ENCODE peak calls at places on chromosomes 13 and 19, in six cellular contexts. One of them, this sample, is unnamed.

GRCh38 chr13:68988176-68988575 is 1119.5 kb upstream of the ATXN8OS start:
- DNase-seq in CD8-positive, alpha-beta T cell: no peak
- DNase-seq in H9: no peak
- DNase-seq in Calu3: no peak
- DNase-seq in GM12865: no peak
- DNase-seq in endodermal cell: no peak
- DNase-seq in this sample: no peak

GRCh38 chr19:47447470-47448359 is 24.0 kb downstream of the SLC8A2 start:
- DNase-seq in CD8-positive, alpha-beta T cell: peak; percentile 26
- DNase-seq in H9: peak; percentile 99
- DNase-seq in Calu3: peak; percentile 44
- DNase-seq in GM12865: peak; percentile 41
- DNase-seq in endodermal cell: peak; percentile 99
- DNase-seq in this sample: no peak

GRCh38 chr13:24512208-24513068 is at the start of gene PARP4:
- DNase-seq in CD8-positive, alpha-beta T cell: peak; percentile 55
- DNase-seq in H9: peak; percentile 81
- DNase-seq in Calu3: peak; percentile 80
- DNase-seq in GM12865: peak; percentile 87
- DNase-seq in endodermal cell: peak; percentile 90
- DNase-seq in this sample: peak; percentile 86

GRCh38 chr13:44865722-44866484 is 123.4 kb downstream of the NUFIP1 start:
- DNase-seq in CD8-positive, alpha-beta T cell: no peak
- DNase-seq in H9: no peak
- DNase-seq in Calu3: no peak
- DNase-seq in GM12865: no peak
- DNase-seq in endodermal cell: no peak
- DNase-seq in this sample: no peak

GRCh38 chr13:97512732-97513131 is 78.8 kb downstream of the RAP2A start:
- DNase-seq in CD8-positive, alpha-beta T cell: no peak
- DNase-seq in H9: no peak
- DNase-seq in Calu3: no peak
- DNase-seq in GM12865: no peak
- DNase-seq in endodermal cell: no peak
- DNase-seq in this sample: no peak

GRCh38 chr19:51440846-51441409 is 17.3 kb downstream of the SIGLEC8 start:
- DNase-seq in CD8-positive, alpha-beta T cell: no peak
- DNase-seq in H9: no peak
- DNase-seq in Calu3: no peak
- DNase-seq in GM12865: no peak
- DNase-seq in endodermal cell: no peak
- DNase-seq in this sample: no peak

GRCh38 chr19:41844601-41845000 is at the start of gene LYPD4:
- DNase-seq in CD8-positive, alpha-beta T cell: no peak
- DNase-seq in H9: peak; percentile 45
- DNase-seq in Calu3: no peak
- DNase-seq in GM12865: peak; percentile 7
- DNase-seq in endodermal cell: peak; percentile 68
- DNase-seq in this sample: no peak

GRCh38 chr19:10474962-10475451 is 28.1 kb downstream of the KEAP1 start:
- DNase-seq in CD8-positive, alpha-beta T cell: no peak
- DNase-seq in H9: no peak
- DNase-seq in Calu3: no peak
- DNase-seq in GM12865: no peak
- DNase-seq in endodermal cell: no peak
- DNase-seq in this sample: no peak

GRCh38 chr13:80884031-80884785 is 543.3 kb upstream of the SPRY2 start:
- DNase-seq in CD8-positive, alpha-beta T cell: no peak
- DNase-seq in H9: no peak
- DNase-seq in Calu3: no peak
- DNase-seq in GM12865: no peak
- DNase-seq in endodermal cell: no peak
- DNase-seq in this sample: no peak

GRCh38 chr19:2517881-2518601 is 42.1 kb downstream of the GADD45B start:
- DNase-seq in CD8-positive, alpha-beta T cell: no peak
- DNase-seq in H9: no peak
- DNase-seq in Calu3: no peak
- DNase-seq in GM12865: no peak
- DNase-seq in endodermal cell: no peak
- DNase-seq in this sample: no peak

GRCh38 chr13:27448308-27448707 is 2.1 kb downstream of the MTIF3 start:
- DNase-seq in CD8-positive, alpha-beta T cell: no peak
- DNase-seq in H9: no peak
- DNase-seq in Calu3: no peak
- DNase-seq in GM12865: no peak
- DNase-seq in endodermal cell: no peak
- DNase-seq in this sample: no peak

GRCh38 chr19:5038631-5039271 is 69.8 kb downstream of the KDM4B start:
- DNase-seq in CD8-positive, alpha-beta T cell: no peak
- DNase-seq in H9: peak; percentile 56
- DNase-seq in Calu3: no peak
- DNase-seq in GM12865: peak; percentile 31
- DNase-seq in endodermal cell: peak; percentile 73
- DNase-seq in this sample: peak; percentile 71

GRCh38 chr19:39405930-39406655 is 554 bp upstream of the ZFP36 start:
- DNase-seq in CD8-positive, alpha-beta T cell: peak; percentile 85
- DNase-seq in H9: peak; percentile 80
- DNase-seq in Calu3: no peak
- DNase-seq in GM12865: peak; percentile 88
- DNase-seq in endodermal cell: peak; percentile 66
- DNase-seq in this sample: peak; percentile 76

GRCh38 chr19:45901912-45902650 is at the start of gene MYPOP:
- DNase-seq in CD8-positive, alpha-beta T cell: no peak
- DNase-seq in H9: peak; percentile 33
- DNase-seq in Calu3: no peak
- DNase-seq in GM12865: no peak
- DNase-seq in endodermal cell: peak; percentile 57
- DNase-seq in this sample: peak; percentile 61

GRCh38 chr13:91072511-91072910 is 275.0 kb upstream of the MIR17HG start:
- DNase-seq in CD8-positive, alpha-beta T cell: no peak
- DNase-seq in H9: no peak
- DNase-seq in Calu3: no peak
- DNase-seq in GM12865: no peak
- DNase-seq in endodermal cell: no peak
- DNase-seq in this sample: no peak

GRCh38 chr13:91079190-91079589 is 268.3 kb upstream of the MIR17HG start:
- DNase-seq in CD8-positive, alpha-beta T cell: no peak
- DNase-seq in H9: no peak
- DNase-seq in Calu3: no peak
- DNase-seq in GM12865: no peak
- DNase-seq in endodermal cell: no peak
- DNase-seq in this sample: no peak

DNA sequence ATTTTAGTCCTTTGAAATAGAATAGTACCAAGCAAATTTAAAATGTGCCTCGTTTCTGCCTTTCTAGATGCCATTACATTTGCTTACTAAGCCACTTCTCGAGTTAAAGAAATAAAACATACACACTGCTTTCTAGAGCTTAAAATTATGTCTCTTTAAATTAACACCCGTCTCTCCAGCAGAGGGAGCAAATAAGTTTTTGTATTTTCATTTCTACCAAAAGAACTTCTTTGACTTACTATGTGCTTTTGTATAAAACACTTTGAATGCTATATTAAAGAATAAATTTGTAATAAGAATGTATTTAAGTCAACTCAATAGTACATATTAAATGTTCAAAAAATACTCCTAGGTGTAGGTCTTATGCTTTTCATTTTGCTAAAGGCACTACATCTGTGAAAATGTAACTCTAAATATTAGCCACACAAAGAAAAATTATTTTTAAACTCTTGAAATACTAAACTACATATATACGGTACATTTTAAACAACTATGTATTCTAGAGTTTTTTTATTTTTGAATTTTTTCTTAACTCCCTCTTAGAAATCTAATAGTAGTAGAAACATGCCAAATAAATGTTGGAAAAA is 269.3 kb upstream of the MIR17HG start:
- DNase-seq in CD8-positive, alpha-beta T cell: no peak
- DNase-seq in H9: no peak
- DNase-seq in Calu3: no peak
- DNase-seq in GM12865: no peak
- DNase-seq in endodermal cell: no peak
- DNase-seq in this sample: peak; percentile 12
- TF ChIP-seq CTCF in CD8-positive, alpha-beta T cell: no peak
- TF ChIP-seq CTCF in H9: peak; percentile 62
- TF ChIP-seq CTCF in Calu3: no peak
- TF ChIP-seq CTCF in GM12865: peak; percentile 6
- TF ChIP-seq CTCF in endodermal cell: peak; percentile 79
- TF ChIP-seq CTCF in this sample: peak; percentile 36

GRCh38 chr13:50911051-50911690 is 1.6 kb downstream of the RNASEH2B start:
- DNase-seq in CD8-positive, alpha-beta T cell: no peak
- DNase-seq in H9: no peak
- DNase-seq in Calu3: no peak
- DNase-seq in GM12865: peak; percentile 48
- DNase-seq in endodermal cell: no peak
- DNase-seq in this sample: peak; percentile 31

GRCh38 chr13:50908371-50908770 is 1.2 kb upstream of the RNASEH2B start:
- DNase-seq in CD8-positive, alpha-beta T cell: no peak
- DNase-seq in H9: no peak
- DNase-seq in Calu3: no peak
- DNase-seq in GM12865: no peak
- DNase-seq in endodermal cell: no peak
- DNase-seq in this sample: no peak

GRCh38 chr13:50909605-50910482 is at the start of gene RNASEH2B:
- DNase-seq in CD8-positive, alpha-beta T cell: peak; percentile 54
- DNase-seq in H9: peak; percentile 78
- DNase-seq in Calu3: peak; percentile 73
- DNase-seq in GM12865: peak; percentile 88
- DNase-seq in endodermal cell: peak; percentile 89
- DNase-seq in this sample: peak; percentile 84

GRCh38 chr13:50911937-50912624 is 2.5 kb downstream of the RNASEH2B start:
- DNase-seq in CD8-positive, alpha-beta T cell: peak; percentile 89
- DNase-seq in H9: peak; percentile 90
- DNase-seq in Calu3: peak; percentile 81
- DNase-seq in GM12865: peak; percentile 97
- DNase-seq in endodermal cell: peak; percentile 97
- DNase-seq in this sample: peak; percentile 82

GRCh38 chr13:50910483-50910805 is 853 bp downstream of the RNASEH2B start:
- DNase-seq in CD8-positive, alpha-beta T cell: no peak
- DNase-seq in H9: peak; percentile 61
- DNase-seq in Calu3: peak; percentile 22
- DNase-seq in GM12865: no peak
- DNase-seq in endodermal cell: peak; percentile 80
- DNase-seq in this sample: no peak
- TF ChIP-seq CTCF in CD8-positive, alpha-beta T cell: no peak
- TF ChIP-seq CTCF in H9: no peak
- TF ChIP-seq CTCF in Calu3: no peak
- TF ChIP-seq CTCF in GM12865: no peak
- TF ChIP-seq CTCF in endodermal cell: no peak
- TF ChIP-seq CTCF in this sample: no peak

GRCh38 chr19:33819875-33820781 is 23.5 kb downstream of the KCTD15 start:
- DNase-seq in CD8-positive, alpha-beta T cell: peak; percentile 26
- DNase-seq in H9: peak; percentile 83
- DNase-seq in Calu3: peak; percentile 87
- DNase-seq in GM12865: peak; percentile 57
- DNase-seq in endodermal cell: peak; percentile 88
- DNase-seq in this sample: peak; percentile 58
- TF ChIP-seq CTCF in CD8-positive, alpha-beta T cell: no peak
- TF ChIP-seq CTCF in H9: no peak
- TF ChIP-seq CTCF in Calu3: no peak
- TF ChIP-seq CTCF in GM12865: no peak
- TF ChIP-seq CTCF in endodermal cell: no peak
- TF ChIP-seq CTCF in this sample: no peak

DNA sequence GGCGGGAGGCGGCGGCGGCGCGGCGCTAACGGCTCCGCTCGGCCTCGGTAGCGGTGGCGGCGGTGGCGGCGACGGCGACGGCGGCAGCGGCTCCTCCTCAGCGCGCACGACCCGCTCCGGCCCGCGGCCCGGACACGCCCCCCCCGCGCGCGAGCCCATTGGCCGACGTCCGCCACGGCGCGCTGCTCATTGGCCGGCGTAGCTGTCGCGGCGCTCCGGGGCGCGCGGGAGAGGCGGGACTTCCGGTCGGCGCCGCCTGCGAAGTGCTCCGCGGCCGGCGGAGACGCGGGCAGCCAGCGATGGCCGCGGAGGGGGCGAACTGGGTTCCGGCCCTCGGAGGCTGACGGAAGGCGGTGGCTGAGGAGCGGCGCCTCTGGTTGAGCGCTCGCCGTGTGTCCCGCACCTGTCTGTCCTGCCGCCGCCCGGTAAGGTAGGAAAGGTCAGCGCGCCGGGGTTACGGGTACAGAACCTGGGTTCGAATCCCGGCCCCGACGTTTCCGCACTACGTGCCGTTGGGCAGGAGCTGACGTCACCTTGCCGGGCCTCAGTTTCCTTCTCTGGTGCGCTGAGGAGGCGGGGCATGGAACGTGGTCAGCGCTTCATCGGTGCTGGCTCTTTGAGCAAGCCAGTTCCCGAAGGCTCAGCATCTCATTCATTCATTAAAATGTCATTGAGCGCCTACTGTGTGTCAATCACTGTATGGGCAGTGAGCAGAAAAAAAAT is at the start of gene ELAVL1:
- DNase-seq in CD8-positive, alpha-beta T cell: peak; percentile 83
- DNase-seq in H9: peak; percentile 90
- DNase-seq in Calu3: peak; percentile 92
- DNase-seq in GM12865: peak; percentile 96
- DNase-seq in endodermal cell: peak; percentile 94
- DNase-seq in this sample: peak; percentile 98
- TF ChIP-seq CTCF in CD8-positive, alpha-beta T cell: no peak
- TF ChIP-seq CTCF in H9: no peak
- TF ChIP-seq CTCF in Calu3: no peak
- TF ChIP-seq CTCF in GM12865: no peak
- TF ChIP-seq CTCF in endodermal cell: no peak
- TF ChIP-seq CTCF in this sample: no peak